ENCODE peak calls at places on chromosomes 1 and 21, in seven cellular contexts. X is KBM-7; Y is stimulated activated naive CD4-positive, alpha-beta T cell; Z is H9; O is M059J; F is left cardiac atrium; M is stimulated activated CD8-positive, alpha-beta memory T cell treated with anti-CD3 and anti-CD28 coated beads, Interleukin-2, amount 100 ng/mL, for 1 hour. Q is an unnamed sample.

GRCh38 chr1:101728029-101728428 is 268.7 kb downstream of the OLFM3 start:
- DNase-seq in X (no peak), Y (no peak), Z (no peak), O (no peak), F (no peak), M (no peak), Q (no peak)

GRCh38 chr1:9835758-9836631 is 12.2 kb upstream of the CLSTN1 start:
- DNase-seq in X (no peak), Y (no peak), Z (peak), O (peak), F (peak), M (no peak), Q (peak)

GRCh38 chr1:81936838-81937237 is 136.1 kb downstream of the ADGRL2 start:
- DNase-seq in X (no peak), Y (no peak), Z (no peak), O (no peak), F (no peak), M (no peak), Q (no peak)

GRCh38 chr1:196680107-196680506 is 28.3 kb downstream of the CFH start:
- DNase-seq in X (no peak), Y (no peak), Z (no peak), O (peak), F (no peak), M (no peak), Q (no peak)

GRCh38 chr21:32705139-32705538 is 22.7 kb downstream of the SYNJ1 start:
- DNase-seq in X (no peak), Y (no peak), Z (no peak), O (peak), F (no peak), M (no peak), Q (no peak)

GRCh38 chr1:183205196-183205781 is 19.2 kb downstream of the LAMC2 start:
- DNase-seq in X (no peak), Y (no peak), Z (no peak), O (no peak), F (no peak), M (no peak), Q (no peak)

GRCh38 chr1:18931731-18932130 is 24.7 kb downstream of the IFFO2 start:
- DNase-seq in X (no peak), Y (no peak), Z (no peak), O (no peak), F (no peak), M (no peak), Q (no peak)

GRCh38 chr1:182709225-182709764 is 24.9 kb upstream of the RGS8 start:
- DNase-seq in X (no peak), Y (no peak), Z (no peak), O (no peak), F (no peak), M (no peak), Q (no peak)

GRCh38 chr1:6955357-6956154 is 170.3 kb downstream of the CAMTA1 start:
- DNase-seq in X (no peak), Y (no peak), Z (no peak), O (peak), F (no peak), M (no peak), Q (no peak)

GRCh38 chr1:113275691-113276090 is 114.6 kb upstream of the MAGI3 start:
- DNase-seq in X (no peak), Y (no peak), Z (no peak), O (no peak), F (no peak), M (no peak), Q (no peak)

GRCh38 chr1:110672001-110672752 is 2.6 kb downstream of the KCNA3 start:
- DNase-seq in X (no peak), Y (peak), Z (peak), O (peak), F (no peak), M (peak), Q (no peak)

GRCh38 chr1:110136911-110137310 is 13.4 kb upstream of the SLC6A17 start:
- DNase-seq in X (no peak), Y (peak), Z (peak), O (peak), F (no peak), M (no peak), Q (no peak)

Q was measured in sciatic nerve.